ENCODE peak calls at places on chromosomes 3 and 15, in four cellular contexts. J, I, S and P are unnamed samples.

GRCh38 chr3:126134219-126134975 is 46.0 kb downstream of the ALDH1L1 start:
- DNase-seq in J (peak), I (peak), S (peak), P (peak)

GRCh38 chr3:168659015-168659414 is 563.3 kb upstream of the GOLIM4 start:
- DNase-seq in J (no peak), I (no peak), S (no peak), P (no peak)

GRCh38 chr3:15041950-15042349 is 23.2 kb downstream of the MRPS25 start:
- DNase-seq in J (no peak), I (no peak), S (no peak), P (no peak)

GRCh38 chr15:72521682-72522081 is 47.6 kb downstream of the ARIH1 start:
- DNase-seq in J (no peak), I (no peak), S (no peak), P (no peak)

GRCh38 chr15:31330836-31331235 is 4.2 kb downstream of the KLF13 start:
- DNase-seq in J (no peak), I (no peak), S (no peak), P (no peak)

GRCh38 chr3:196868297-196868661 is 559 bp downstream of the SENP5 start:
- DNase-seq in J (peak), I (peak), S (peak), P (no peak)

GRCh38 chr3:123819949-123820348 is 64.2 kb downstream of the MYLK start:
- DNase-seq in J (no peak), I (no peak), S (no peak), P (no peak)

GRCh38 chr3:10549617-10550228 is 44.3 kb upstream of the ATP2B2 start:
- DNase-seq in J (no peak), I (no peak), S (no peak), P (no peak)

GRCh38 chr15:41466711-41467110 is 27.0 kb upstream of the ITPKA start:
- DNase-seq in J (no peak), I (no peak), S (no peak), P (no peak)

GRCh38 chr3:37662708-37663107 is 199.0 kb upstream of the CTDSPL start:
- DNase-seq in J (no peak), I (no peak), S (no peak), P (peak)

GRCh38 chr3:96977671-96978070 is 163.3 kb downstream of the EPHA6 start:
- DNase-seq in J (no peak), I (no peak), S (no peak), P (no peak)

GRCh38 chr3:54564374-54564925 is 363.4 kb downstream of the LRTM1 start:
- DNase-seq in J (no peak), I (no peak), S (no peak), P (peak)

GRCh38 chr3:181966387-181966786 is 254.7 kb downstream of the SOX2 start:
- DNase-seq in J (no peak), I (no peak), S (no peak), P (no peak)

GRCh38 chr15:80484312-80484981 is 80.3 kb downstream of the ARNT2 start:
- DNase-seq in J (no peak), I (no peak), S (no peak), P (no peak)